ENCODE peak calls at places on chromosomes 2 and 18, in five cellular contexts. X, H, D, A and C are unnamed samples. For H3K36me3 and H3K4me1, the result is how much of the 10 kb centered on the place peaks cover.

GRCh38 chr18:80132196-80132812 is 23.2 kb downstream of the ADNP2 start:
- DNase-seq in X (no peak), H (no peak), D (no peak), A (no peak), C (no peak)

GRCh38 chr2:69111036-69111435 is 98.1 kb downstream of the ANTXR1 start:
- DNase-seq in X (no peak), H (no peak), D (no peak), A (no peak), C (no peak)

GRCh38 chr2:240565267-240566202 is 2.7 kb upstream of the RNPEPL1 start:
- DNase-seq in X (no peak), H (peak), D (no peak), A (peak), C (no peak)

GRCh38 chr2:231059756-231060155 is 3.1 kb downstream of the PSMD1 start:
- DNase-seq in X (no peak), H (no peak), D (no peak), A (no peak), C (no peak)

GRCh38 chr2:151857650-151858049 is 29.4 kb upstream of the ARL5A start:
- DNase-seq in X (no peak), H (no peak), D (no peak), A (no peak), C (no peak)

GRCh38 chr2:227610123-227610522 is 4.5 kb downstream of the SCYGR3 start:
- DNase-seq in X (no peak), H (no peak), D (no peak), A (no peak), C (no peak)

GRCh38 chr18:11518788-11519685 is 90.4 kb upstream of the SLC35G4 start:
- DNase-seq in X (peak), H (no peak), D (peak), A (no peak), C (peak)

GRCh38 chr2:179861027-179861776 is at the start of gene ZNF385B:
- DNase-seq in X (peak), H (no peak), D (no peak), A (no peak), C (no peak)

GRCh38 chr18:79465392-79465991 is 69.8 kb downstream of the NFATC1 start:
- DNase-seq in X (peak), H (no peak), D (no peak), A (peak), C (no peak)

GRCh38 chr18:49018961-49019445 is 68.2 kb upstream of the SMAD7 start:
- DNase-seq in X (no peak), H (no peak), D (no peak), A (peak), C (no peak)

GRCh38 chr2:6931753-6932152 is 14.5 kb downstream of the RNF144A start:
- DNase-seq in X (no peak), H (no peak), D (no peak), A (no peak), C (no peak)

GRCh38 chr2:37230581-37230980 is 815 bp downstream of the CEBPZ start:
- DNase-seq in X (peak), H (no peak), D (no peak), A (no peak), C (no peak)

GRCh38 chr2:137772451-137772850 is 191.8 kb upstream of the HNMT start:
- DNase-seq in X (no peak), H (no peak), D (no peak), A (no peak), C (peak)

GRCh38 chr2:72718906-72719305 is 106.9 kb downstream of the EXOC6B start:
- DNase-seq in X (no peak), H (no peak), D (no peak), A (no peak), C (no peak)

GRCh38 chr2:211985393-211985792 is 553.2 kb downstream of the ERBB4 start:
- DNase-seq in X (no peak), H (no peak), D (no peak), A (no peak), C (no peak)

GRCh38 chr2:217790195-217790594 is 212.6 kb downstream of the TNS1 start:
- DNase-seq in X (no peak), H (peak), D (peak), A (peak), C (no peak)

GRCh38 chr2:31475692-31476091 is 61.1 kb upstream of the XDH start:
- DNase-seq in X (no peak), H (no peak), D (no peak), A (no peak), C (no peak)

GRCh38 chr2:239245107-239245506 is 155.7 kb downstream of the HDAC4 start:
- DNase-seq in X (peak), H (no peak), D (no peak), A (peak), C (no peak)

GRCh38 chr2:222736301-222736700 is 64.8 kb downstream of the MOGAT1 start:
- DNase-seq in X (no peak), H (no peak), D (no peak), A (no peak), C (no peak)

GRCh38 chr2:176079851-176080539 is 3.8 kb downstream of the EVX2 start:
- DNase-seq in X (peak), H (no peak), D (no peak), A (no peak), C (peak)

GRCh38 chr2:159030674-159031380 is 62.4 kb downstream of the TANC1 start:
- DNase-seq in X (peak), H (no peak), D (peak), A (no peak), C (no peak)

GRCh38 chr2:213067888-213068287 is 83.5 kb downstream of the IKZF2 start:
- DNase-seq in X (no peak), H (no peak), D (no peak), A (no peak), C (no peak)

GRCh38 chr2:188391354-188391753 is 99.7 kb downstream of the GULP1 start:
- DNase-seq in X (no peak), H (no peak), D (no peak), A (no peak), C (no peak)

GRCh38 chr2:39942970-39943369 is 163.9 kb upstream of the THUMPD2 start:
- DNase-seq in X (no peak), H (no peak), D (no peak), A (no peak), C (no peak)

GRCh38 chr2:222569826-222570225 is 86.1 kb downstream of the FARSB start:
- DNase-seq in X (no peak), H (no peak), D (no peak), A (no peak), C (no peak)

DNA sequence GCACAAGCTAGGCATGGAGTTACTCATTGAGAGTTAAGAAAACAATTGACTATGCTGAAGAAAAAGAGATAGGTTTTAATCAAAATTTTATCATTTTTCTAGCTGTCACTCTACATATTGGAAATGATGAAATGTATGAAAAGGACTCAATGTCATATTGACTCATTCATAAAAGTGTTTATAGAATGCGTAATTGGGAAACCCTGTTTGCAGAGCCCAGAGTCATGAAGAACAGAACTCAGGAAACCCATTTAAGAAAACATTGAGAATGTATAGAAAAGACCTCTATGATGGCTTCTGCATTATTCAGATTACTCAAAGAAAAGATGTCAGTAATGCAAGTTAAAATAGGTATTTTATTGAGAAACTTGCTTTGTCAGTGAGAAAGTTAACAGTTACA is 36.4 kb downstream of the SCRN3 start:
- DNase-seq in X (no peak), H (no peak), D (no peak), A (no peak), C (no peak)
- H3K36me3 ChIP-seq in X (under half), H (under half), D (half or more), A (half or more), C (under half)

GRCh38 chr18:46706968-46707367 is 49.9 kb downstream of the ST8SIA5 start:
- DNase-seq in X (no peak), H (no peak), D (no peak), A (no peak), C (no peak)

GRCh38 chr18:46704189-46704588 is 47.2 kb upstream of the LOXHD1 start:
- DNase-seq in X (no peak), H (no peak), D (no peak), A (no peak), C (no peak)

GRCh38 chr18:46704816-46705215 is 47.8 kb upstream of the LOXHD1 start:
- DNase-seq in X (no peak), H (no peak), D (no peak), A (no peak), C (no peak)

GRCh38 chr18:46702399-46702798 is 45.4 kb upstream of the LOXHD1 start:
- DNase-seq in X (no peak), H (no peak), D (no peak), A (no peak), C (no peak)

GRCh38 chr18:46705521-46705920 is 48.5 kb upstream of the LOXHD1 start:
- DNase-seq in X (peak), H (no peak), D (no peak), A (no peak), C (no peak)
- H3K4me1 ChIP-seq in X (under half), H (under half), D (under half), A (under half), C (under half)

DNA sequence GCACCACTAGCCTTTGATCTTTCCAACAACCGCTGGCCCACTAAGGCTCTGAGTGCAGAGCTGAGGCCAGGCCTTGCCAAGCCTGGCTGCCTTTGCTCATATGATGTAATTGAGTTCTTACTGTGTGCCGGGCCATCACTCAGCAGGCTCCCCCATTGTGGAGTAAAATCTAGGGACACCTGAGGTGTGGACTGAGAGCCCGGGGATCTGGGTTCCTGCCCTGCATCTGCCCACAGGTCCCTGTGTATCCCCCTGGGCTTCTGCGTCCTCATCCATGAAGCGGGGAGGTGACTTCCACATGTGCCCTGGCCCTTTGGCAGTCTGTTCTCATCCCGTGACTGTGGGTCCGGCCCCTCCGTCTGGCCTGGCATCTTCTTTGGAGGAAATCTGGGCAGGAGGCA is 33.8 kb downstream of the GREB1 start:
- DNase-seq in X (no peak), H (no peak), D (no peak), A (peak), C (no peak)
- H3K36me3 ChIP-seq in X (under half), H (under half), D (under half), A (under half), C (under half)

GRCh38 chr2:175025946-175026345 is 20.8 kb upstream of the CHN1 start:
- DNase-seq in X (no peak), H (no peak), D (no peak), A (no peak), C (no peak)

GRCh38 chr2:175026385-175026784 is 21.2 kb upstream of the CHN1 start:
- DNase-seq in X (no peak), H (no peak), D (no peak), A (no peak), C (no peak)

GRCh38 chr2:175025233-175025632 is 20.1 kb upstream of the CHN1 start:
- DNase-seq in X (no peak), H (no peak), D (no peak), A (no peak), C (no peak)

GRCh38 chr2:175019566-175020327 is 14.6 kb upstream of the CHN1 start:
- DNase-seq in X (no peak), H (no peak), D (no peak), A (no peak), C (no peak)

GRCh38 chr2:175022923-175023322 is 17.7 kb upstream of the CHN1 start:
- DNase-seq in X (no peak), H (no peak), D (no peak), A (no peak), C (no peak)
- H3K4me1 ChIP-seq in X (under half), H (under half), D (under half), A (under half), C (under half)

DNA sequence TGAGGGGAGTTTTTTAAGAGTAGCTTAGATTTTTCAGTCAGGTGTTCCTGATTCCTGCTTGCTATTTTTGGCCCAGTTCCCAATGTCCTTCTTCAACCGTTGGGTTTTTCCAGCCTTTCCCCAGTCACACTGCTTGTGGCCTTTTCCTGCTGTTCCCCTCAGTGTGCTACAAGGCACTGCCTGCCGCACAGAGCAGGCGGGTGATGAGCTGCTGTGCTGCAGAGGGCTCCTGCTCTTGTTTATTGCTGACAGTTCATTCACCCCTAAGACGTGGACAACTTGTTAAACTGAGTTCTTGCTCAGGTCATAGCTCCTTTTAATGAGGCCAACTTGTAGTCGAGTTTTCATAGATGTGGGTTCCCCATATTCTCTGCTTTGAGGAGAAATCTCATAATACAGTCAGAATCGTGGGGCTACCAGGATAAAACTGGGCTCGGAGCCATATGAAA is 20.6 kb downstream of the EIF4E2 start:
- DNase-seq in X (no peak), H (no peak), D (no peak), A (no peak), C (no peak)
- H3K36me3 ChIP-seq in X (under half), H (half or more), D (half or more), A (half or more), C (half or more)

GRCh38 chr2:203782262-203782976 is 76.0 kb downstream of the CD28 start:
- DNase-seq in X (peak), H (peak), D (peak), A (no peak), C (peak)

GRCh38 chr2:203786912-203787311 is 80.5 kb downstream of the CD28 start:
- DNase-seq in X (no peak), H (no peak), D (peak), A (no peak), C (no peak)

GRCh38 chr2:203789613-203790012 is 78.0 kb upstream of the CTLA4 start:
- DNase-seq in X (no peak), H (no peak), D (no peak), A (no peak), C (no peak)

GRCh38 chr2:203787954-203788353 is 79.6 kb upstream of the CTLA4 start:
- DNase-seq in X (no peak), H (no peak), D (no peak), A (no peak), C (no peak)

GRCh38 chr2:203783496-203784203 is 77.2 kb downstream of the CD28 start:
- DNase-seq in X (no peak), H (no peak), D (no peak), A (no peak), C (no peak)
- H3K4me1 ChIP-seq in X (under half), H (under half), D (under half), A (under half), C (under half)

GRCh38 chr2:132703396-132703795 is 33.4 kb upstream of the LYPD1 start:
- DNase-seq in X (no peak), H (no peak), D (no peak), A (no peak), C (no peak)
- H3K36me3 ChIP-seq in X (under half), H (under half), D (under half), A (under half), C (under half)

GRCh38 chr2:115610888-115611287 is 1168.4 kb downstream of the DPP10 start:
- DNase-seq in X (no peak), H (no peak), D (no peak), A (no peak), C (no peak)

GRCh38 chr2:115606350-115606749 is 1163.9 kb downstream of the DPP10 start:
- DNase-seq in X (no peak), H (no peak), D (no peak), A (no peak), C (no peak)

DNA sequence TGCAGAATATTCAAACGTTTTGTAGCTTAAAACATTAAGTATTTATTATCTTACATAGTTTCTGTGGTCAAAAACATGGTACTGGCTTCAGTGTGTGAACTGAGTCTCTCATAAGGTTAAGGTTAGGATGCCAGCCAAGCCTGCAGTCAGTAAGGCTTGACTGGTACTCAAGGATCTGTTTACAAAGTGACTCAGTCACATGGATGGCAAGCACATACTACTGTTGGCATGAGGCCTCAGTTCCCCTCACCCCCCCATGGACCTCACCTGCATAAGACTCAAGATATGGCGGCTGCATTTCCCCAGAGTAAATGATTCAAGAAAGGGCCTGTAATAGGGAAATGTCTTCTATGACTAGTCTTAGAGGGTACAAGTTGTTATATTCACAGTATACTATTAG is 1167.5 kb downstream of the DPP10 start:
- DNase-seq in X (no peak), H (no peak), D (no peak), A (no peak), C (no peak)
- H3K4me1 ChIP-seq in X (under half), H (under half), D (under half), A (under half), C (under half)